ENCODE peak calls at places on chromosome 7, in nine cellular contexts. One of them, this sample, is unnamed.
A peak's percentile ranks its signal among the peaks of the same experiment; 100 is the strongest.

GRCh38 chr7:47730135-47730534 is 148.2 kb upstream of the TNS3 start:
- DNase-seq in endothelial cell: no peak
- DNase-seq in adrenal gland: no peak
- DNase-seq in mesothelial cell of epicardium: no peak
- DNase-seq in bronchial epithelial cell: no peak
- DNase-seq in AG04450: no peak
- DNase-seq in HL-60: no peak
- DNase-seq in osteocyte: peak; percentile 60
- DNase-seq in fibroblast of the aortic adventitia: peak; percentile 5
- DNase-seq in this sample: no peak

GRCh38 chr7:101153969-101154692 is at the start of gene AP1S1:
- DNase-seq in endothelial cell: peak; percentile 97
- DNase-seq in adrenal gland: peak; percentile 96
- DNase-seq in mesothelial cell of epicardium: peak; percentile 89
- DNase-seq in bronchial epithelial cell: peak; percentile 76
- DNase-seq in AG04450: peak; percentile 83
- DNase-seq in HL-60: peak; percentile 94
- DNase-seq in osteocyte: peak; percentile 96
- DNase-seq in fibroblast of the aortic adventitia: peak; percentile 91
- DNase-seq in this sample: peak; percentile 87

GRCh38 chr7:124784879-124785818 is 19.6 kb upstream of the GPR37 start:
- DNase-seq in endothelial cell: peak; percentile 57
- DNase-seq in adrenal gland: peak; percentile 47
- DNase-seq in mesothelial cell of epicardium: peak; percentile 56
- DNase-seq in bronchial epithelial cell: peak; percentile 54
- DNase-seq in AG04450: peak; percentile 65
- DNase-seq in HL-60: peak; percentile 8
- DNase-seq in osteocyte: no peak
- DNase-seq in fibroblast of the aortic adventitia: peak; percentile 76
- DNase-seq in this sample: peak; percentile 55

GRCh38 chr7:148124477-148124876 is 466.1 kb upstream of the C7orf33 start:
- DNase-seq in endothelial cell: no peak
- DNase-seq in adrenal gland: no peak
- DNase-seq in mesothelial cell of epicardium: no peak
- DNase-seq in bronchial epithelial cell: no peak
- DNase-seq in AG04450: no peak
- DNase-seq in HL-60: no peak
- DNase-seq in osteocyte: no peak
- DNase-seq in fibroblast of the aortic adventitia: no peak
- DNase-seq in this sample: no peak

GRCh38 chr7:38681882-38682281 is 50.7 kb upstream of the AMPH start:
- DNase-seq in endothelial cell: no peak
- DNase-seq in adrenal gland: no peak
- DNase-seq in mesothelial cell of epicardium: no peak
- DNase-seq in bronchial epithelial cell: no peak
- DNase-seq in AG04450: peak; percentile 32
- DNase-seq in HL-60: no peak
- DNase-seq in osteocyte: no peak
- DNase-seq in fibroblast of the aortic adventitia: peak; percentile 77
- DNase-seq in this sample: peak; percentile 86

GRCh38 chr7:33243319-33243881 is 114.0 kb downstream of the BBS9 start:
- DNase-seq in endothelial cell: no peak
- DNase-seq in adrenal gland: no peak
- DNase-seq in mesothelial cell of epicardium: no peak
- DNase-seq in bronchial epithelial cell: peak; percentile 50
- DNase-seq in AG04450: peak; percentile 27
- DNase-seq in HL-60: no peak
- DNase-seq in osteocyte: no peak
- DNase-seq in fibroblast of the aortic adventitia: peak; percentile 83
- DNase-seq in this sample: peak; percentile 69

GRCh38 chr7:30041526-30042269 is 13.5 kb downstream of the PLEKHA8 start:
- DNase-seq in endothelial cell: no peak
- DNase-seq in adrenal gland: no peak
- DNase-seq in mesothelial cell of epicardium: no peak
- DNase-seq in bronchial epithelial cell: no peak
- DNase-seq in AG04450: no peak
- DNase-seq in HL-60: no peak
- DNase-seq in osteocyte: no peak
- DNase-seq in fibroblast of the aortic adventitia: peak; percentile 55
- DNase-seq in this sample: no peak

GRCh38 chr7:143250822-143251221 is 12.4 kb upstream of the GSTK1 start:
- DNase-seq in endothelial cell: no peak
- DNase-seq in adrenal gland: no peak
- DNase-seq in mesothelial cell of epicardium: no peak
- DNase-seq in bronchial epithelial cell: peak; percentile 43
- DNase-seq in AG04450: no peak
- DNase-seq in HL-60: no peak
- DNase-seq in osteocyte: no peak
- DNase-seq in fibroblast of the aortic adventitia: no peak
- DNase-seq in this sample: no peak

GRCh38 chr7:81111781-81112540 is 193.1 kb upstream of the SEMA3C start:
- DNase-seq in endothelial cell: peak; percentile 8
- DNase-seq in adrenal gland: no peak
- DNase-seq in mesothelial cell of epicardium: no peak
- DNase-seq in bronchial epithelial cell: no peak
- DNase-seq in AG04450: peak; percentile 43
- DNase-seq in HL-60: no peak
- DNase-seq in osteocyte: no peak
- DNase-seq in fibroblast of the aortic adventitia: no peak
- DNase-seq in this sample: peak; percentile 10

GRCh38 chr7:55309040-55309991 is 55.8 kb upstream of the LANCL2 start:
- DNase-seq in endothelial cell: no peak
- DNase-seq in adrenal gland: no peak
- DNase-seq in mesothelial cell of epicardium: no peak
- DNase-seq in bronchial epithelial cell: no peak
- DNase-seq in AG04450: no peak
- DNase-seq in HL-60: peak; percentile 46
- DNase-seq in osteocyte: no peak
- DNase-seq in fibroblast of the aortic adventitia: no peak
- DNase-seq in this sample: no peak

GRCh38 chr7:24025094-24025493 is 258.9 kb upstream of the NPY start:
- DNase-seq in endothelial cell: no peak
- DNase-seq in adrenal gland: no peak
- DNase-seq in mesothelial cell of epicardium: no peak
- DNase-seq in bronchial epithelial cell: peak; percentile 8
- DNase-seq in AG04450: peak; percentile 29
- DNase-seq in HL-60: no peak
- DNase-seq in osteocyte: no peak
- DNase-seq in fibroblast of the aortic adventitia: no peak
- DNase-seq in this sample: no peak

GRCh38 chr7:44222074-44222473 is 21.3 kb downstream of the YKT6 start:
- DNase-seq in endothelial cell: no peak
- DNase-seq in adrenal gland: no peak
- DNase-seq in mesothelial cell of epicardium: no peak
- DNase-seq in bronchial epithelial cell: no peak
- DNase-seq in AG04450: no peak
- DNase-seq in HL-60: no peak
- DNase-seq in osteocyte: no peak
- DNase-seq in fibroblast of the aortic adventitia: no peak
- DNase-seq in this sample: no peak

GRCh38 chr7:4156190-4156589 is 525.9 kb upstream of the FOXK1 start:
- DNase-seq in endothelial cell: no peak
- DNase-seq in adrenal gland: no peak
- DNase-seq in mesothelial cell of epicardium: no peak
- DNase-seq in bronchial epithelial cell: no peak
- DNase-seq in AG04450: no peak
- DNase-seq in HL-60: no peak
- DNase-seq in osteocyte: no peak
- DNase-seq in fibroblast of the aortic adventitia: no peak
- DNase-seq in this sample: no peak

GRCh38 chr7:65404020-65404419 is 30.4 kb downstream of the ZNF92 start:
- DNase-seq in endothelial cell: no peak
- DNase-seq in adrenal gland: no peak
- DNase-seq in mesothelial cell of epicardium: no peak
- DNase-seq in bronchial epithelial cell: no peak
- DNase-seq in AG04450: no peak
- DNase-seq in HL-60: no peak
- DNase-seq in osteocyte: no peak
- DNase-seq in fibroblast of the aortic adventitia: no peak
- DNase-seq in this sample: no peak

GRCh38 chr7:897771-898376 is 21.5 kb downstream of the GET4 start:
- DNase-seq in endothelial cell: no peak
- DNase-seq in adrenal gland: peak; percentile 60
- DNase-seq in mesothelial cell of epicardium: no peak
- DNase-seq in bronchial epithelial cell: no peak
- DNase-seq in AG04450: no peak
- DNase-seq in HL-60: no peak
- DNase-seq in osteocyte: no peak
- DNase-seq in fibroblast of the aortic adventitia: no peak
- DNase-seq in this sample: no peak

DNA sequence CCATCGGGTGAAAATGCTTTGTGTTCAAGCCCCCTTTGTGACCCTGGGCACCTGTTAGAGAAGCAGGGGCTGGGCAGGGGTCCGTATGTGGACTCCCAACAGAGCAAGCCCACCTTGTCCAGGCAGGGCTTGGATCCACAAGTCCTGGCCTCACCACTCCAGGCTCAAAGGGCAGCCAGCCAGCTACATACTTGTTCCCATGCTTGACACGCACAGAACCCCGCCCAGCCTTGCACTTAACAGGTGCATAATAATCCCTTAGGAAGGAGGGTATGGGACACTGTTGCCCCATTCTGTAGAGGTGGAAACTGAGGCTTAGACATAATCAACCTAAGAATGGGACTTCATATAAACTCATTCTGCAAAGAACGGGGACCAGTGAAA is 160.6 kb downstream of the PRKAG2 start:
- DNase-seq in endothelial cell: no peak
- DNase-seq in adrenal gland: no peak
- DNase-seq in mesothelial cell of epicardium: no peak
- DNase-seq in bronchial epithelial cell: no peak
- DNase-seq in AG04450: no peak
- DNase-seq in HL-60: no peak
- DNase-seq in osteocyte: no peak
- DNase-seq in fibroblast of the aortic adventitia: no peak
- DNase-seq in this sample: no peak
- TF ChIP-seq CTCF in endothelial cell: no peak
- TF ChIP-seq CTCF in adrenal gland: no peak
- TF ChIP-seq CTCF in mesothelial cell of epicardium: no peak
- TF ChIP-seq CTCF in bronchial epithelial cell: no peak
- TF ChIP-seq CTCF in AG04450: no peak
- TF ChIP-seq CTCF in HL-60: no peak
- TF ChIP-seq CTCF in osteocyte: no peak
- TF ChIP-seq CTCF in fibroblast of the aortic adventitia: no peak
- TF ChIP-seq CTCF in this sample: no peak

GRCh38 chr7:132491546-132491945 is 84.7 kb downstream of the PLXNA4 start:
- DNase-seq in endothelial cell: no peak
- DNase-seq in adrenal gland: no peak
- DNase-seq in mesothelial cell of epicardium: no peak
- DNase-seq in bronchial epithelial cell: no peak
- DNase-seq in AG04450: no peak
- DNase-seq in HL-60: no peak
- DNase-seq in osteocyte: no peak
- DNase-seq in fibroblast of the aortic adventitia: no peak
- DNase-seq in this sample: peak; percentile 15
- TF ChIP-seq CTCF in endothelial cell: no peak
- TF ChIP-seq CTCF in adrenal gland: no peak
- TF ChIP-seq CTCF in mesothelial cell of epicardium: no peak
- TF ChIP-seq CTCF in bronchial epithelial cell: no peak
- TF ChIP-seq CTCF in AG04450: no peak
- TF ChIP-seq CTCF in HL-60: no peak
- TF ChIP-seq CTCF in osteocyte: no peak
- TF ChIP-seq CTCF in fibroblast of the aortic adventitia: no peak
- TF ChIP-seq CTCF in this sample: no peak

DNA sequence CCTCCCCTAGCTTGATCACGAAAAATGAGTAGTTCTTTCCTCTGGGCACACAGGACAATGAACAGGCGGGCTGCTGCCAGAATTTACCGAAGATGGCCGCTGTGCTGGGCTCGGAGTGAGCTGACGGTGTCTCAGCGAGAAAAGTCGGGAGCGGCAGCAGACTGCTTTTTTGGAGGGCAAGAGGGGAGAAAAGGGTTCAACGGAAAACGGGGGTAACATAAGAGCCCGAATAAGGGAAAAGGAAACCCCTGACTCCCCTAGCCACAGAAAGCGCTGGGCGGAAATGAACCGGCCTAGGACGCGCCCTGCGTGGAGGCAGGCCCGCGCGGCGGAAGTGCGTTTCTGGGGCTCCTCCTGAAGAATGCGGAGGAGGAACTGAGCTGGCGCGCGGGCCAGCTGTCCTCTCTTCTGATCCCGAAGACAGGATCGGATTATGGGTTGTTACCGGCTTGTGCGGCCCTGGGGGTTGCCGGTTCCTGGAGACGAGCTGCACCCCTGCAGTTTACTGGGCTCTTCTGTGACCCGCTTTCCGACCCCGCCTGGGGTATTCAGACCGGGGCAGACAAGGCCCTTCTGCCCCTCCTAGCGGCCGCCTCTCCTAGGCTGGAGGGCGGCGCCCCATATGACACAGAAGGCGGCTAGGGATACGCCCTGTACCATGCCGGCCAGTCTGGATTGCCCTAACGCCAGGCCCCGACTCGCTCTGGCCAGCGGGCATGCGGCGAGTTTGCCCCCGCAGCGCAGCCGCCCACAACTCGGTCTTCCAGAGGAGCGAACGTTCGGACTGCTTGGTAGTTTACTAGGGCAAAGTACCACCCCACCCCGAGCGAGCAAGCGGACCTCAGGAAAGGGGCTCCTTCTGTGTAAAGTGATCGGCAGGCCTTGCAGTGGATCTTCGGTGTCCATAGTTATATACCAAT is 30.1 kb upstream of the KMT2E start:
- DNase-seq in endothelial cell: peak; percentile 77
- DNase-seq in adrenal gland: peak; percentile 86
- DNase-seq in mesothelial cell of epicardium: peak; percentile 79
- DNase-seq in bronchial epithelial cell: peak; percentile 74
- DNase-seq in AG04450: no peak
- DNase-seq in HL-60: peak; percentile 69
- DNase-seq in osteocyte: peak; percentile 91
- DNase-seq in fibroblast of the aortic adventitia: peak; percentile 81
- DNase-seq in this sample: peak; percentile 82
- TF ChIP-seq CTCF in endothelial cell: no peak
- TF ChIP-seq CTCF in adrenal gland: peak; percentile 46
- TF ChIP-seq CTCF in mesothelial cell of epicardium: no peak
- TF ChIP-seq CTCF in bronchial epithelial cell: peak; percentile 75
- TF ChIP-seq CTCF in AG04450: peak; percentile 58
- TF ChIP-seq CTCF in HL-60: peak; percentile 22
- TF ChIP-seq CTCF in osteocyte: peak; percentile 62
- TF ChIP-seq CTCF in fibroblast of the aortic adventitia: peak; percentile 62
- TF ChIP-seq CTCF in this sample: peak; percentile 37

DNA sequence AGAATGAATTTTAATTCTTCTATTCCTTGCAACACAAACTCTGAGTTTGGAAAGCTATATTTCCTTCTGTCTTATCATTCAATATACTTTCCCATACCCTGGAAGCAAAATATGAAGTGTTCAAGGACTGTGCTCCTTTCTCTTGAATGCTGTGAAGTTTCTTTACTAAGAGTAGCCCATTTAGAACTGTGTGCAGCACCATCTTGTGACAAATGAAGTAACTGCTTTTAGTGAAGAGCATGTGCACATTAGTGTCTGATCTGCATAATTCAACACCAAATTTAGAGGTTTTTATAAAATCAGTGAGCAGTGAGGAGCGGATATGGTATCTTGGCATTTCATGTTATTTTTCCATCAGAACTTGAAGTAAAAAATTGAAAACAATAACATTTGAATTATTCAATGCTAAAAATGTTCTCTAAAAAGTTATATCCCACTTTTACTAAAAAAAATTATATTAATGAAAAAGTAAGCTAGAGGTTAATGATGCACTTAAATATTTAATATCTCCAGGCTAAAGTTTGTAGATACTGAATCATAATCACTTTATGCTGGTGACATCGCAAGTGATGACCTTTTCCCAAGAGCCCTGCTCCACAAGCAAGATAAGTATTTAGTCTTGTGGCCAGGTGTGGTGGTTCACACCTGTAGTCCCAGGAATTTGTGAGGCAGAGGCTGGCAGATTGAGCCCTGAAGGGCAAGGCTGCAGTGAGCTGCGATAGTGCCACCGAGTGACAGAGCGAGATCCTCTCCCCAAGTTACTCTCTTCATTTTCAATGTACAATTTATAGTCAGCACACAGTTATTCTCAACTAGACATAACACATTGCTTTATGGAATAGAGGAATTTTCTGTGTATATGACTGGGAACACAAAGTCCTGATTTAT is 108.8 kb upstream of the PCLO start:
- DNase-seq in endothelial cell: no peak
- DNase-seq in adrenal gland: no peak
- DNase-seq in mesothelial cell of epicardium: no peak
- DNase-seq in bronchial epithelial cell: peak; percentile 57
- DNase-seq in AG04450: peak; percentile 1
- DNase-seq in HL-60: no peak
- DNase-seq in osteocyte: no peak
- DNase-seq in fibroblast of the aortic adventitia: peak; percentile 42
- DNase-seq in this sample: peak; percentile 26
- TF ChIP-seq CTCF in endothelial cell: no peak
- TF ChIP-seq CTCF in adrenal gland: peak; percentile 45
- TF ChIP-seq CTCF in mesothelial cell of epicardium: no peak
- TF ChIP-seq CTCF in bronchial epithelial cell: peak; percentile 57
- TF ChIP-seq CTCF in AG04450: peak; percentile 44
- TF ChIP-seq CTCF in HL-60: no peak
- TF ChIP-seq CTCF in osteocyte: peak; percentile 71
- TF ChIP-seq CTCF in fibroblast of the aortic adventitia: peak; percentile 41
- TF ChIP-seq CTCF in this sample: peak; percentile 21

This sample was measured in fibroblast of mammary gland.